ENCODE peak calls at places on chromosomes 2 and 18, in four cellular contexts. A, V, I and B are unnamed samples.

GRCh38 chr2:95315801-95316411 is 18.8 kb downstream of the KCNIP3 start:
- DNase-seq in A (peak; percentile 25), I (peak; percentile 99), V (no peak), B (peak; percentile 62)

GRCh38 chr2:67877281-67877680 is 185.5 kb downstream of the C1D start:
- DNase-seq in I (no peak), A (no peak), V (no peak), B (no peak)

GRCh38 chr2:205682239-205683021 is at the start of gene NRP2:
- DNase-seq in A (peak; percentile 86), I (peak; percentile 86), V (peak; percentile 92), B (peak; percentile 90)

GRCh38 chr2:163593941-163594340 is 141.9 kb downstream of the FIGN start:
- DNase-seq in V (no peak), A (no peak), I (no peak), B (no peak)

GRCh38 chr2:23298551-23298950 is 86.4 kb upstream of the KLHL29 start:
- DNase-seq in I (no peak), A (no peak), V (no peak), B (no peak)

GRCh38 chr2:238254095-238254494 is 14.3 kb upstream of the HES6 start:
- DNase-seq in V (no peak), A (no peak), I (no peak), B (no peak)

GRCh38 chr2:230939066-230939591 is 14.1 kb upstream of the GPR55 start:
- DNase-seq in V (no peak), I (no peak), A (no peak), B (no peak)

GRCh38 chr18:58580623-58581022 is 48.3 kb downstream of the ALPK2 start:
- DNase-seq in V (no peak), A (no peak), I (no peak), B (no peak)

GRCh38 chr2:152505495-152505906 is 170.5 kb downstream of the FMNL2 start:
- DNase-seq in A (peak; percentile 75), V (no peak), I (peak; percentile 52), B (peak; percentile 59)

GRCh38 chr18:14978191-14978590 is 230.2 kb downstream of the ANKRD30B start:
- DNase-seq in V (no peak), I (no peak), A (no peak), B (no peak)

GRCh38 chr2:50746526-50746925 is 285.4 kb downstream of the NRXN1 start:
- DNase-seq in I (peak; percentile 12), A (peak; percentile 49), V (no peak), B (peak; percentile 42)

GRCh38 chr2:39488450-39488849 is 51.4 kb upstream of the MAP4K3 start:
- DNase-seq in A (peak; percentile 90), I (peak; percentile 90), V (peak; percentile 45), B (peak; percentile 92)

GRCh38 chr2:204828191-204828590 is 282.9 kb downstream of the PARD3B start:
- DNase-seq in A (no peak), V (no peak), I (no peak), B (no peak)

GRCh38 chr2:112803691-112804521 is 19.6 kb upstream of the IL1A start:
- DNase-seq in A (peak; percentile 90), V (no peak), I (peak; percentile 93), B (peak; percentile 97)

GRCh38 chr18:3912705-3913104 is 462.7 kb downstream of the TGIF1 start:
- DNase-seq in V (no peak), A (no peak), I (no peak), B (no peak)

GRCh38 chr18:78133729-78134128 is 845.9 kb upstream of the SALL3 start:
- DNase-seq in A (no peak), V (no peak), I (no peak), B (no peak)

GRCh38 chr18:50687491-50687890 is 127.6 kb downstream of the MAPK4 start:
- DNase-seq in I (no peak), A (no peak), V (no peak), B (no peak)

GRCh38 chr18:23779696-23780303 is 90.5 kb downstream of the LAMA3 start:
- DNase-seq in V (no peak), I (no peak), A (peak; percentile 36), B (peak; percentile 26)

GRCh38 chr18:29488617-29489016 is 1311.7 kb upstream of the CDH2 start:
- DNase-seq in I (no peak), A (no peak), V (no peak), B (peak; percentile 4)

GRCh38 chr2:72148975-72149555 is 1.4 kb upstream of the CYP26B1 start:
- DNase-seq in A (no peak), V (peak; percentile 64), I (peak; percentile 15), B (peak; percentile 38)

GRCh38 chr18:48541026-48541746 is 2.4 kb downstream of the CTIF start:
- DNase-seq in V (peak; percentile 72), A (peak; percentile 61), I (peak; percentile 80), B (peak; percentile 74)

GRCh38 chr2:9799011-9799596 is 44.2 kb upstream of the TAF1B start:
- DNase-seq in A (no peak), I (no peak), V (no peak), B (no peak)

GRCh38 chr18:76494541-76495403 is at the start of gene ZNF516:
- DNase-seq in I (no peak), A (no peak), V (peak; percentile 75), B (peak; percentile 57)

GRCh38 chr18:79204889-79205807 is 136.0 kb downstream of the ATP9B start:
- DNase-seq in A (no peak), V (no peak), I (no peak), B (no peak)

GRCh38 chr18:250685-251084 is 17.2 kb downstream of the THOC1 start:
- DNase-seq in I (peak; percentile 17), A (no peak), V (no peak), B (peak; percentile 58)

GRCh38 chr18:13566941-13567762 is 159.2 kb downstream of the FAM210A start:
- DNase-seq in A (no peak), I (peak; percentile 5), V (no peak), B (no peak)

GRCh38 chr18:36298113-36298701 is 694 bp downstream of the FHOD3 start:
- DNase-seq in A (no peak), I (no peak), V (peak; percentile 55), B (no peak)

GRCh38 chr2:196718796-196719564 is 79.5 kb downstream of the CCDC150 start:
- DNase-seq in A (peak; percentile 48), I (no peak), V (no peak), B (no peak)

GRCh38 chr2:11729362-11730212 is 16.8 kb upstream of the LPIN1 start:
- DNase-seq in A (no peak), I (no peak), V (no peak), B (no peak)

GRCh38 chr2:26849056-26850001 is 1.4 kb downstream of the DPYSL5 start:
- DNase-seq in V (no peak), I (no peak), A (no peak), B (no peak)

GRCh38 chr2:232276084-232276738 is 102.3 kb upstream of the ALPP start:
- DNase-seq in I (no peak), V (no peak), A (no peak), B (peak; percentile 56)

GRCh38 chr2:60453301-60453700 is 100.2 kb downstream of the BCL11A start:
- DNase-seq in V (no peak), A (no peak), I (no peak), B (no peak)

GRCh38 chr2:27201675-27202074 is 10.2 kb upstream of the ATRAID start:
- DNase-seq in V (no peak), A (no peak), I (no peak), B (no peak)

GRCh38 chr2:17518212-17519154 is at the start of gene RAD51AP2:
- DNase-seq in V (peak; percentile 93), A (peak; percentile 89), I (peak; percentile 86), B (peak; percentile 86)

GRCh38 chr2:33552758-33553461 is 46.2 kb downstream of the FAM98A start:
- DNase-seq in A (peak; percentile 45), I (no peak), V (no peak), B (no peak)

GRCh38 chr2:74004212-74005182 is 19.8 kb downstream of the TET3 start:
- DNase-seq in V (no peak), A (no peak), I (no peak), B (no peak)
- H3K4me3 ChIP-seq in V (no peak overlapping the region), A (no peak overlapping the region), I (no peak overlapping the region), B (no peak overlapping the region)

GRCh38 chr2:217978536-217979150 is 24.2 kb downstream of the TNS1 start:
- DNase-seq in A (no peak), V (peak; percentile 77), I (no peak), B (no peak)

GRCh38 chr2:217977840-217978535 is 24.8 kb downstream of the TNS1 start:
- DNase-seq in A (no peak), I (no peak), V (no peak), B (no peak)

GRCh38 chr2:217980591-217980990 is 22.2 kb downstream of the TNS1 start:
- DNase-seq in I (no peak), V (peak; percentile 33), A (no peak), B (no peak)

GRCh38 chr2:217980036-217980435 is 22.8 kb downstream of the TNS1 start:
- DNase-seq in I (no peak), V (peak; percentile 55), A (no peak), B (no peak)

DNA sequence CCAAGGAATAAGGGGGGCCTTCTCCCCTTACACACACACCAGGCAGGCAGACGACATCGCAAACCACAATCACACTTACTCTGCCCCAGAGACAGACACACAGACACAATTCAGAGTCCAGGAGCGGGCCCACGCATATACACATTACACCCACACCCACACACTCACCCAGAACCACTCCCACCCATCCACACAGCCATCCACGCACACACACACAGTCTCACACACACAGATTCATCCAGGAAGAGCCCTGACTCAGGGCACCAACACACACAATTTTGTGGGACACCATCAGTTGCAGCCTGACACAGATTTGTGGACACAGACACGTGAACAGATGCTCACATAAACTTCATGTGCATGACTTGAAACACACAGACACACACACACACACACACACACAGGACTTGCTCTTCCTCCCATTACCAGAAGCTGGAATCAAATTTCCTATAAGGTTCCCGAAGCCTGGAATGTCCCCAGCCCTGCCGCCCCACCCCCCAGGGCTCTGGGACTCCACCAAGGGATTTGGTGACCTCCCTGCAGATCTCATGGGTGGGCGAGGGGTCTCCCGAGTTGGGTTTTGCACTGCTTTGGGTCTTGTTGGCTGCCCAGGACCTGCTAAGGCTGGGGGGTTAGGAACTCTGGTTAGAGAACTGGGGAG is 23.5 kb downstream of the TNS1 start:
- DNase-seq in A (peak; percentile 33), V (peak; percentile 54), I (no peak), B (no peak)
- H3K4me3 ChIP-seq in A (peak overlapping the region; percentile 54), V (peak overlapping the region; percentile 61), I (no peak overlapping the region), B (no peak overlapping the region)

GRCh38 chr18:73684651-73685050 is 463.0 kb downstream of the FBXO15 start:
- DNase-seq in V (no peak), I (peak; percentile 54), A (no peak), B (peak; percentile 80)
- H3K4me3 ChIP-seq in V (no peak overlapping the region), I (no peak overlapping the region), A (no peak overlapping the region), B (no peak overlapping the region)

GRCh38 chr2:86211796-86212188 is 12.5 kb downstream of the MRPL35 start:
- DNase-seq in V (no peak), I (no peak), A (no peak), B (no peak)

GRCh38 chr2:86213699-86214502 is 14.6 kb downstream of the MRPL35 start:
- DNase-seq in A (no peak), I (no peak), V (no peak), B (no peak)

GRCh38 chr2:86214503-86214832 is 15.2 kb downstream of the MRPL35 start:
- DNase-seq in I (no peak), A (no peak), V (no peak), B (no peak)

GRCh38 chr2:86211033-86211795 is 12.0 kb downstream of the MRPL35 start:
- DNase-seq in A (no peak), V (no peak), I (no peak), B (no peak)

GRCh38 chr2:86213056-86213455 is 13.8 kb downstream of the MRPL35 start:
- DNase-seq in A (no peak), I (no peak), V (no peak), B (no peak)
- H3K4me3 ChIP-seq in A (no peak overlapping the region), I (no peak overlapping the region), V (no peak overlapping the region), B (no peak overlapping the region)